ENCODE peak calls at places on chromosome 15, in four cellular contexts. O is occipital lobe; S is erythroblast; E is stimulated activated CD4-positive, alpha-beta T cell treated with anti-CD3 and anti-CD28 coated beads, Interleukin-12 subunit alpha, Interleukin-12 subunit beta, amount 100 ng/mL, for 4 hours. T is an unnamed sample.

GRCh38 chr15:99487337-99487730 is 78.5 kb upstream of the MEF2A start:
- DNase-seq in O (no peak), S (no peak), E (no peak), T (no peak)

GRCh38 chr15:68311859-68312557 is 34.5 kb downstream of the FEM1B start:
- DNase-seq in O (no peak), S (no peak), E (no peak), T (no peak)

GRCh38 chr15:34275721-34276120 is 50.9 kb downstream of the EMC4 start:
- DNase-seq in O (no peak), S (no peak), E (no peak), T (no peak)

GRCh38 chr15:67816668-67817067 is 8.6 kb upstream of the SKOR1 start:
- DNase-seq in O (no peak), S (no peak), E (no peak), T (no peak)

GRCh38 chr15:101058735-101059134 is 139.6 kb downstream of the LRRK1 start:
- DNase-seq in O (no peak), S (no peak), E (no peak), T (no peak)

GRCh38 chr15:74799255-74799842 is 13.3 kb upstream of the LMAN1L start:
- DNase-seq in O (no peak), S (no peak), E (no peak), T (no peak)

GRCh38 chr15:100720406-100720967 is 118.1 kb downstream of the ASB7 start:
- DNase-seq in O (no peak), S (no peak), E (no peak), T (no peak)

GRCh38 chr15:48472756-48473155 is 141.5 kb downstream of the DUT start:
- DNase-seq in O (no peak), S (peak), E (no peak), T (no peak)

GRCh38 chr15:46260937-46261336 is 626.1 kb downstream of the SQOR start:
- DNase-seq in O (no peak), S (no peak), E (no peak), T (no peak)

GRCh38 chr15:34737379-34737928 is 17.3 kb downstream of the GJD2 start:
- DNase-seq in O (no peak), S (no peak), E (no peak), T (no peak)

GRCh38 chr15:80323285-80323684 is 71.3 kb upstream of the CTXND1 start:
- DNase-seq in O (no peak), S (no peak), E (no peak), T (no peak)

GRCh38 chr15:28861031-28861534 is 12.6 kb upstream of the GOLGA6L7 start:
- DNase-seq in O (no peak), S (no peak), E (no peak), T (no peak)

GRCh38 chr15:39782441-39783138 is at the start of gene FSIP1:
- DNase-seq in O (peak), S (peak), E (peak), T (peak)

GRCh38 chr15:50355980-50356379 is 982 bp upstream of the GABPB1 start:
- DNase-seq in O (no peak), S (peak), E (no peak), T (no peak)

GRCh38 chr15:86690566-86690965 is 610.9 kb downstream of the AGBL1 start:
- DNase-seq in O (no peak), S (no peak), E (no peak), T (no peak)

GRCh38 chr15:31437686-31438085 is 111.1 kb downstream of the KLF13 start:
- DNase-seq in O (no peak), S (no peak), E (peak), T (peak)

GRCh38 chr15:33211409-33211808 is 16.9 kb upstream of the FMN1 start:
- DNase-seq in O (no peak), S (peak), E (no peak), T (no peak)

GRCh38 chr15:38377547-38378161 is 76.3 kb upstream of the FAM98B start:
- DNase-seq in O (no peak), S (no peak), E (no peak), T (no peak)

GRCh38 chr15:69462030-69462492 is 9.4 kb downstream of the RPLP1 start:
- DNase-seq in O (no peak), S (no peak), E (no peak), T (no peak)

GRCh38 chr15:92391640-92392039 is 2.0 kb upstream of the ST8SIA2 start:
- DNase-seq in O (no peak), S (peak), E (no peak), T (no peak)

GRCh38 chr15:85452436-85452835 is 72.0 kb downstream of the AKAP13 start:
- DNase-seq in O (no peak), S (no peak), E (no peak), T (no peak)

GRCh38 chr15:84833447-84833846 is 16.3 kb downstream of the ALPK3 start:
- DNase-seq in O (no peak), S (no peak), E (no peak), T (no peak)

GRCh38 chr15:72306211-72306785 is 13.7 kb downstream of the CELF6 start:
- DNase-seq in O (peak), S (no peak), E (no peak), T (no peak)

GRCh38 chr15:59371458-59372351 is 966 bp downstream of the MYO1E start:
- DNase-seq in O (no peak), S (no peak), E (peak), T (no peak)

GRCh38 chr15:99076555-99077308 is 28.1 kb upstream of the SYNM start:
- DNase-seq in O (peak), S (peak), E (peak), T (peak)

GRCh38 chr15:25408428-25408827 is 30.4 kb downstream of the UBE3A start:
- DNase-seq in O (no peak), S (peak), E (no peak), T (no peak)

T was measured in stimulated activated naive B cell treated with anti-CD40 and anti-IgM and Interleukin-4, amounts not matched to agents 10 μg/mL and 1 μg/mL and 100 μg/mL, for 72 hours.